ENCODE peak calls at places on chromosomes 6 and 20, in seven cellular contexts. P is stimulated activated CD4-positive, alpha-beta T cell treated with anti-CD3 and anti-CD28 coated beads, TNF-alpha, amount 100 ng/mL, for 48 hours; G is HFFc6; X is dorsolateral prefrontal cortex; U is COR-L47; M is cardiac muscle cell; F is HCEC 1CT. Y is an unnamed sample.

GRCh38 chr6:131976545-131977061 is 25.4 kb upstream of the CCN2 start:
- DNase-seq in X (no peak), M (no peak), P (no peak), U (no peak), G (no peak), F (no peak), Y (no peak)

GRCh38 chr6:83474309-83474708 is 38.0 kb upstream of the PRSS35 start:
- DNase-seq in P (no peak), U (peak), F (no peak), M (no peak), X (no peak), G (no peak), Y (no peak)

GRCh38 chr20:36585410-36586125 is 12.2 kb downstream of the TGIF2 start:
- DNase-seq in X (no peak), P (no peak), U (no peak), M (no peak), G (peak), F (no peak), Y (no peak)

GRCh38 chr6:7909323-7910276 is 988 bp downstream of the TXNDC5 start:
- DNase-seq in X (peak), F (peak), M (peak), U (peak), P (no peak), G (peak), Y (no peak)

GRCh38 chr6:53412751-53413150 is 64.0 kb upstream of the ELOVL5 start:
- DNase-seq in F (no peak), U (no peak), X (no peak), G (no peak), M (no peak), P (no peak), Y (no peak)

GRCh38 chr6:52221302-52221701 is 23.0 kb downstream of the IL17F start:
- DNase-seq in P (peak), X (no peak), F (no peak), M (no peak), U (no peak), G (no peak), Y (no peak)

GRCh38 chr6:122381494-122382083 is 17.9 kb upstream of the HSF2 start:
- DNase-seq in P (peak), U (peak), X (peak), F (peak), G (peak), M (peak), Y (peak)

GRCh38 chr6:51199272-51199671 is 380.6 kb downstream of the TFAP2B start:
- DNase-seq in U (no peak), F (no peak), P (no peak), X (no peak), M (no peak), G (no peak), Y (no peak)

GRCh38 chr20:60820918-60821317 is 431.1 kb upstream of the CDH4 start:
- DNase-seq in F (no peak), X (no peak), M (no peak), U (no peak), P (no peak), G (no peak), Y (no peak)